ENCODE peak calls at places on chromosomes 3 and 15, in six cellular contexts. W is heart left ventricle, K is breast epithelium, B is K562, Q is esophagus muscularis mucosa, A is stomach. N is an unnamed sample.

GRCh38 chr3:177640319-177640997 is 443.2 kb upstream of the TBL1XR1 start:
- DNase-seq in W (peak; percentile 32), K (no peak), B (no peak), Q (no peak), A (no peak), N (no peak)

GRCh38 chr3:72274511-72275295 is 489.8 kb upstream of the PROK2 start:
- DNase-seq in W (peak; percentile 42), K (no peak), B (no peak), Q (no peak), A (peak; percentile 62), N (no peak)

GRCh38 chr15:74543583-74543982 is 2.6 kb downstream of the ARID3B start:
- DNase-seq in W (no peak), K (no peak), B (no peak), Q (no peak), A (no peak), N (no peak)

GRCh38 chr3:106943071-106943470 is 434.2 kb upstream of the CCDC54 start:
- DNase-seq in W (no peak), K (no peak), B (no peak), Q (no peak), A (no peak), N (no peak)

GRCh38 chr3:138781012-138781470 is 53.7 kb downstream of the PIK3CB start:
- DNase-seq in W (no peak), K (no peak), B (no peak), Q (no peak), A (peak; percentile 29), N (peak; percentile 51)

GRCh38 chr15:82093774-82094211 is 48.0 kb upstream of the MEX3B start:
- DNase-seq in W (no peak), K (no peak), B (peak; percentile 65), Q (no peak), A (no peak), N (no peak)

GRCh38 chr3:156299569-156299968 is 179.2 kb downstream of the KCNAB1 start:
- DNase-seq in W (no peak), K (no peak), B (no peak), Q (no peak), A (no peak), N (no peak)

GRCh38 chr15:67185621-67186225 is 68.7 kb downstream of the AAGAB start:
- DNase-seq in W (no peak), K (no peak), B (no peak), Q (no peak), A (no peak), N (peak; percentile 51)

GRCh38 chr3:184846500-184846899 is 34.5 kb downstream of the VPS8 start:
- DNase-seq in W (no peak), K (no peak), B (no peak), Q (no peak), A (no peak), N (no peak)

GRCh38 chr3:170752571-170753155 is 117.3 kb downstream of the RPL22L1 start:
- DNase-seq in W (no peak), K (no peak), B (no peak), Q (no peak), A (no peak), N (no peak)

GRCh38 chr3:196504556-196504955 is 988 bp upstream of the RNF168 start:
- DNase-seq in W (no peak), K (no peak), B (no peak), Q (no peak), A (no peak), N (no peak)

GRCh38 chr3:180253283-180253682 is 216.5 kb upstream of the PEX5L start:
- DNase-seq in W (no peak), K (no peak), B (no peak), Q (no peak), A (no peak), N (no peak)

GRCh38 chr3:144403040-144403457 is 431.4 kb downstream of the DIPK2A start:
- DNase-seq in W (no peak), K (no peak), B (no peak), Q (no peak), A (no peak), N (no peak)

GRCh38 chr3:71317749-71318458 is 265.6 kb downstream of the FOXP1 start:
- DNase-seq in W (no peak), K (no peak), B (no peak), Q (no peak), A (no peak), N (no peak)

GRCh38 chr15:33278816-33279612 is 31.8 kb upstream of the RYR3 start:
- DNase-seq in W (no peak), K (no peak), B (no peak), Q (peak; percentile 81), A (no peak), N (no peak)

DNA sequence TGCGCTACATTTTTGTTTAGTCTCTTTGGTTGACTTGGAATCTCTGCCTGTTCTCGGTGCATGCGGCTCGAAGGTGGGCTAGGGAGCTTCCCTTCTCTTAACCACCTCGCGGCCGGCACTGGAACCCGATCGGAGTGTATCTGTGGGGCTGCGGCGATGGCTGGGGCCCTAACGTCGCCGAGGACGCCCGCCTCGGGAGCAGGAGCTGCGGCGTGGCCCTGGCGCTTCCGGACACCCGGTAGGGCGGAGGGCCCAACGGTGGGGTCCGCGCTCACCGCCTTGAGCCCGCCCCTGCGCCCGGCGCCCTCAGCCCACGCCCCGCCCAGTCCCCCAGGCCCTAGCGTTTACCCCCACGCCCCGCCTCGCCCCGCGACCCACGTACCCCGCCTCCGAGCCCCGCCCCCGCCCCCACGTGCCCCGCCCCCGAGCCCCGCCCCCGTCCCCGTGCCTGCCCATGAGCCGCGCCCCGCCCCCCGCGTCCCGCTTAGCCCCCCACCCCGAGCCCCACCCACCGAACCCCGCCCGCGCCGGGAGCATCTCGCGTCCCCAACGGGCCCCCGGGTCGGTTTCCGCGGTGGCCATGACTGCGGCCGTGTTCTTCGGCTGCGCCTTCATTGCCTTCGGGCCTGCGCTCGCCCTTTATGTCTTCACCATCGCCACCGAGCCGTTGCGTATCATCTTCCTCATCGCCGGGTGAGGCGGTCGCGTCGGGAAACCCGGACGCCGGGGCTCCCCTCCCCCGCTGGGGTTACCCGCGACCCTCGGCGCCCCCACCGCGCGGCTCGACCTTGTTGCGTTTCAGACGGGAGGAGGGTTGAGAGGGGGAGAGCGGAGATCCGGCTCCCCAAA is at the start of gene APH1B:
- DNase-seq in W (peak; percentile 88), K (peak; percentile 79), B (peak; percentile 92), Q (peak; percentile 97), A (peak; percentile 86), N (peak; percentile 93)
- TF ChIP-seq POLR2A in W (no peak), K (peak; percentile 51), B (peak; percentile 87), Q (peak; percentile 25), A (no peak), N (peak; percentile 24)

DNA sequence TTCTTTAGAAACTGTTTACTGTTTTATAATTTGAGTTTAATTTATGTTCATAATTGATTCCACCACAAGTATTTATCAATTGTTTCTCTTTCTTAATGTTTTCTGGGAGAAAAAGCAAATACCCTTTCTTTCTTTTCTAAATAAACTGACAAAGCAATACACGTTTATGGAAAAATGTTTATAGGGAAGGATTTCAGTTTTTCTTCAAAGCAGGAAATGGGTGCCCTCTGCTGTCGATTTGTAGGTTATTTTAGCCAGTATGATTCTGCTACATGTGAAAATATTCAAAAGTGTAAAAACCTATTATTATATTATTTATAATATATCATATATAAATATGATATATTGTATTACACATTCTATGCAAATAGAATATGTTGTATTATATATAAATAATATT is 921.0 kb upstream of the ROBO1 start:
- DNase-seq in W (no peak), K (no peak), B (no peak), Q (no peak), A (no peak), N (no peak)
- TF ChIP-seq CTCF in W (no peak), K (no peak), B (no peak), Q (no peak), A (no peak), N (peak; percentile 27)

GRCh38 chr15:47266556-47266955 is 450.7 kb upstream of the SEMA6D start:
- DNase-seq in W (no peak), K (no peak), B (no peak), Q (no peak), A (no peak), N (no peak)

DNA sequence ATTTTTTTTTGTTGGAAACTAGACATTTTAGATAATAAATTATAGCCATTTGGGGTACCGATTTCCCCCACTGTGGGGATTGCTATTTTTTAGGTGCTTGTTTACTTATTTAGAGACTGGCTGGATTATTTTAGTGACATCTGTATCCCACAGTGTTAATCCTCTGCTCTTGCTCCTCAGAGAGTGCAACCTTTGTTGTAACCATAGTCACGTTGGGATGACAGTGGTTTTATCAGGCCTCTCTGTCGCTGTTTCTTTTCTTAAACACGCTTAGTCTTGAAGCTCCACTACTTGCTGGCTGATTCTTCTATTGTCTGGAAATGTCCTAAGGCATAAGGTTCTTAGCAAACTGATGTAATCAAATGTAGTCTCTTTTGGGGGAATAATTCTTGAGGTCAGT is 451.6 kb upstream of the SEMA6D start:
- DNase-seq in W (no peak), K (no peak), B (no peak), Q (no peak), A (no peak), N (no peak)
- H3K9me3 ChIP-seq in W (peaks cover 4% of the 10 kb centered on the region), K (peaks cover 6% of the 10 kb centered on the region), B (no peaks in the 10 kb centered on the region), Q (no peaks in the 10 kb centered on the region), A (no peaks in the 10 kb centered on the region), N (no peaks in the 10 kb centered on the region)

GRCh38 chr15:57156210-57156887 is 220.0 kb upstream of the CGNL1 start:
- DNase-seq in W (peak; percentile 43), K (no peak), B (no peak), Q (no peak), A (no peak), N (no peak)

GRCh38 chr15:57159767-57160166 is 216.5 kb upstream of the CGNL1 start:
- DNase-seq in W (no peak), K (no peak), B (no peak), Q (no peak), A (no peak), N (no peak)

GRCh38 chr15:57160823-57161560 is 215.3 kb upstream of the CGNL1 start:
- DNase-seq in W (no peak), K (no peak), B (no peak), Q (no peak), A (no peak), N (no peak)

GRCh38 chr15:57158997-57159668 is 217.2 kb upstream of the CGNL1 start:
- DNase-seq in W (no peak), K (no peak), B (no peak), Q (no peak), A (no peak), N (no peak)

DNA sequence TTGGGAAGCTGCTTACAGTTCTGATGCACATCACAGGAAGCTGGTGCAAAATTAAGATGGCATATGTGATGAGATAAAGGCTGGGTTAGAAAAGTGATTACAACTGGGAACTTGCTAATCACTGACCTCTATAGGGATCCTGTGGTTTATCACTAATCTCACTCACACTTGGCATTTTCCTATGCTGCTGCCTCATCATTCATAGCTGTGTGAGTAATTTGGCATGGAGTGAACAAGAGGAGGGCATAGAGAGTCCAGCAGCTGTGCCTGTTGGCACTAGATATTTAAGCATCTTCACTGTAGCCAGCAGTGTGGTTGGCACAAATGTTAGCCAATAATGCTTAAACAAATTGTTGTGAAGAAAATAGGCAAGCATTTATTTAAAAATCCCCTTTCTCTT is 217.7 kb upstream of the CGNL1 start:
- DNase-seq in W (peak; percentile 39), K (no peak), B (no peak), Q (no peak), A (no peak), N (no peak)
- TF ChIP-seq POLR2A in W (no peak), K (no peak), B (no peak), Q (no peak), A (no peak), N (no peak)